ENCODE peak calls at places on chromosomes 1 and 21, in ten cellular contexts. M is mucosa of descending colon; P is HFF-Myc; I is MM.1S; G is CD8-positive, alpha-beta T cell; W is thoracic aorta; D is spleen; L is IMR-90; H is PC-9; U is esophagus muscularis mucosa. X is an unnamed sample.

GRCh38 chr1:197763307-197763706 is 12.0 kb downstream of the DENND1B start:
- DNase-seq in M (no peak), P (no peak), I (no peak), G (no peak), W (no peak), D (no peak), L (no peak), H (no peak), U (no peak), X (no peak)

GRCh38 chr1:227390525-227390924 is 72.2 kb upstream of the CDC42BPA start:
- DNase-seq in M (no peak), P (no peak), I (no peak), G (no peak), W (no peak), D (no peak), L (no peak), H (no peak), U (no peak), X (no peak)

GRCh38 chr1:96292141-96292540 is 429.4 kb upstream of the PTBP2 start:
- DNase-seq in M (no peak), P (no peak), I (no peak), G (no peak), W (no peak), D (no peak), L (peak), H (no peak), U (no peak), X (no peak)

GRCh38 chr1:158002022-158002629 is 8.7 kb downstream of the KIRREL1 start:
- DNase-seq in M (no peak), P (no peak), I (no peak), G (no peak), W (no peak), D (no peak), L (peak), H (no peak), U (no peak), X (no peak)

GRCh38 chr1:107057197-107058133 is 991 bp downstream of the PRMT6 start:
- DNase-seq in M (peak), P (peak), I (peak), G (peak), W (peak), D (peak), L (peak), H (peak), U (no peak), X (peak)

GRCh38 chr1:85313888-85314696 is 37.7 kb upstream of the BCL10 start:
- DNase-seq in M (no peak), P (peak), I (no peak), G (no peak), W (no peak), D (no peak), L (peak), H (peak), U (peak), X (peak)

GRCh38 chr1:26252718-26253117 is 18.7 kb downstream of the CEP85 start:
- DNase-seq in M (no peak), P (no peak), I (peak), G (no peak), W (no peak), D (no peak), L (no peak), H (no peak), U (no peak), X (no peak)

GRCh38 chr1:151373196-151373595 is 691 bp upstream of the SELENBP1 start:
- DNase-seq in M (no peak), P (no peak), I (no peak), G (no peak), W (no peak), D (no peak), L (no peak), H (no peak), U (no peak), X (no peak)

GRCh38 chr1:59468828-59469428 is 172.0 kb downstream of the FGGY start:
- DNase-seq in M (no peak), P (no peak), I (no peak), G (no peak), W (no peak), D (no peak), L (no peak), H (no peak), U (no peak), X (no peak)

GRCh38 chr1:40273547-40274166 is 15.6 kb downstream of the ZMPSTE24 start:
- DNase-seq in M (no peak), P (no peak), I (no peak), G (no peak), W (no peak), D (no peak), L (no peak), H (no peak), U (no peak), X (no peak)

GRCh38 chr1:238642231-238642630 is 744.1 kb upstream of the CHRM3 start:
- DNase-seq in M (no peak), P (no peak), I (no peak), G (no peak), W (no peak), D (no peak), L (peak), H (no peak), U (no peak), X (peak)

GRCh38 chr1:67514786-67515185 is 84.6 kb upstream of the SERBP1 start:
- DNase-seq in M (no peak), P (no peak), I (no peak), G (no peak), W (no peak), D (no peak), L (no peak), H (no peak), U (no peak), X (no peak)

GRCh38 chr1:235911876-235912275 is 45.2 kb upstream of the LYST start:
- DNase-seq in M (no peak), P (no peak), I (no peak), G (no peak), W (no peak), D (no peak), L (no peak), H (no peak), U (no peak), X (no peak)

GRCh38 chr1:13549521-13549920 is 34.1 kb upstream of the PDPN start:
- DNase-seq in M (no peak), P (no peak), I (no peak), G (no peak), W (no peak), D (no peak), L (no peak), H (no peak), U (no peak), X (no peak)

GRCh38 chr1:154941332-154941995 is 4.9 kb upstream of the PMVK start:
- DNase-seq in M (peak), P (no peak), I (no peak), G (no peak), W (no peak), D (peak), L (no peak), H (no peak), U (no peak), X (no peak)

GRCh38 chr21:36423772-36424433 is 38.7 kb downstream of the CHAF1B start:
- DNase-seq in M (no peak), P (no peak), I (no peak), G (no peak), W (no peak), D (no peak), L (no peak), H (no peak), U (no peak), X (no peak)

GRCh38 chr21:41686664-41687063 is 80.2 kb downstream of the RIPK4 start:
- DNase-seq in M (no peak), P (no peak), I (no peak), G (no peak), W (no peak), D (no peak), L (no peak), H (no peak), U (no peak), X (no peak)

GRCh38 chr21:42559326-42559725 is 45.7 kb downstream of the SLC37A1 start:
- DNase-seq in M (peak), P (no peak), I (no peak), G (no peak), W (no peak), D (peak), L (no peak), H (no peak), U (no peak), X (no peak)

GRCh38 chr1:53625766-53626520 is 113.0 kb downstream of the GLIS1 start:
- DNase-seq in M (no peak), P (no peak), I (no peak), G (no peak), W (no peak), D (peak), L (peak), H (no peak), U (peak), X (no peak)

GRCh38 chr1:63987014-63987630 is 213.3 kb downstream of the ROR1 start:
- DNase-seq in M (no peak), P (no peak), I (no peak), G (no peak), W (no peak), D (no peak), L (peak), H (no peak), U (no peak), X (peak)

GRCh38 chr1:156081174-156082110 is 823 bp downstream of the MEX3A start:
- DNase-seq in M (no peak), P (no peak), I (no peak), G (no peak), W (no peak), D (no peak), L (peak), H (no peak), U (no peak), X (no peak)

GRCh38 chr1:156079762-156080597 is 2.3 kb downstream of the MEX3A start:
- DNase-seq in M (no peak), P (no peak), I (no peak), G (no peak), W (no peak), D (no peak), L (no peak), H (no peak), U (no peak), X (no peak)

GRCh38 chr1:156078728-156079127 is 3.5 kb downstream of the MEX3A start:
- DNase-seq in M (no peak), P (no peak), I (no peak), G (no peak), W (no peak), D (no peak), L (no peak), H (no peak), U (no peak), X (no peak)

GRCh38 chr1:156082111-156083091 is at the start of gene MEX3A:
- DNase-seq in M (peak), P (no peak), I (peak), G (peak), W (no peak), D (peak), L (peak), H (peak), U (no peak), X (peak)

GRCh38 chr1:156080598-156081173 is 1.6 kb downstream of the MEX3A start:
- DNase-seq in M (no peak), P (no peak), I (no peak), G (no peak), W (no peak), D (no peak), L (no peak), H (no peak), U (no peak), X (no peak)
- H3K4me3 ChIP-seq in M (no peak), P (peak), I (no peak), G (no peak), W (no peak), D (peak), L (peak), H (no peak), U (no peak), X (peak)

GRCh38 chr1:22365331-22366295 is 86.0 kb upstream of the ZBTB40 start:
- DNase-seq in M (no peak), P (no peak), I (no peak), G (no peak), W (no peak), D (no peak), L (no peak), H (no peak), U (no peak), X (peak)

GRCh38 chr1:22364326-22364650 is 87.4 kb upstream of the ZBTB40 start:
- DNase-seq in M (no peak), P (no peak), I (no peak), G (no peak), W (no peak), D (no peak), L (no peak), H (no peak), U (no peak), X (no peak)

GRCh38 chr1:22366346-22366745 is 85.3 kb upstream of the ZBTB40 start:
- DNase-seq in M (no peak), P (no peak), I (no peak), G (no peak), W (no peak), D (no peak), L (no peak), H (no peak), U (no peak), X (no peak)

GRCh38 chr1:22363403-22364325 is 88.0 kb upstream of the ZBTB40 start:
- DNase-seq in M (no peak), P (no peak), I (no peak), G (no peak), W (no peak), D (no peak), L (no peak), H (no peak), U (no peak), X (no peak)

DNA sequence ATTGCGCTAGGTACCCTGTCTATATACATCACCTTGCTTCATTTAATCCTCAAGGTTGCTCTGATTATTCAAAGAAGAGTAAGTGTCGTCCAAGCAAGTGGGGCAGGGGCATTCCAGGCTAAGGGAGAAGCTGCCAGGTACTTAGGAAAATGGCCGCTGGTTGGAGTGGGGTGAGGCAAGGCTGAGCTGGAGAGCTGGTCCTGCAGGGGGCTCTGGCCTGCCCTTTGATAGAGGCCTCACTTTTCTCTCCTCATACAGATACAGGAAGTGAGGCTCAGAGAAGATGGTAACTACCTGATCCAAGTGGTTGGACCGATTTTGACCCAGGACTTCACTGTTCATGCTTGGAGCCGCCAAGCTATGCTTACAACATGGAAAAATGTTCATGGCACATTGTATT is 86.9 kb upstream of the ZBTB40 start:
- DNase-seq in M (no peak), P (no peak), I (no peak), G (no peak), W (no peak), D (no peak), L (no peak), H (no peak), U (no peak), X (no peak)
- TF ChIP-seq CTCF in M (no peak), P (peak), I (no peak), G (no peak), W (no peak), D (no peak), L (no peak), H (no peak), U (no peak), X (peak)

DNA sequence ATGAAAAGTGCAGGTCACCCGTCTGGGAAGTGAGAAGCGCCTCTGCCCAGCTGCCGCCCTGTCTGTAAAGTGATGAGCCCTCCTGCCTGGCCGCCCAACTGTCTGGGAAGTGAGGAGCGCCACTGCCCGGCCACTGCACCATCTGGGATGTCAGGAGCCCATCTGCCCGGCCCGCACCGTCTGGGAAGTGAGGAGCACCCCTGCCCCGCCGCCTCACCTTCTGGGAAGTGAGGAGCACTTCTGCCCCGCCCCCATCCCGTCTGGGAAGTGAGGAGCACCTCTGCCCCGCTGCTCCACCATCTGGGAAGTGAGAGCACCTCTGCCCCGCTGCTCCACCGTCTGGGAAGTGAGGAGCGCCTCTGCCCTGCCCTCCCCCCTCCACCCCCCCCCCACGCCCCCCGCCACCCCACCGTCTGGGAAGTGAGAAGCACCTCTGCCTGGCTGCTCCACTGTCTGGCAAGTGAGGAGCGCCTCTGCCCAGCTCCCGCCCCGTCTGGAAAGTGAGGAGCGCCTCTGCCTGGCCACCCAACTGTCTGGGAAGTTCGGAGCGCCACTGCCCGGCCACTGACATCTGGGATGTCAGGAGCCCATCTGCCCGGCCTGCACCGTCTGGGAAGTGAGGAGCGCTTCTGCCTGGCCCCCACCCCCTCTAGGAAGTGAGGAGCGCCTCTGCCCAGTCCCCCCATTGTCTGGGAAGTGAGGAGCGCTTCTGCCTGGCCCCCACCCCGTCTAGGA is 4.5 kb upstream of the ZZZ3 start:
- DNase-seq in M (peak), P (no peak), I (no peak), G (no peak), W (no peak), D (peak), L (no peak), H (no peak), U (no peak), X (no peak)
- H3K4me3 ChIP-seq in M (no peak), P (no peak), I (no peak), G (no peak), W (peak), D (peak), L (no peak), H (no peak), U (peak), X (no peak)

GRCh38 chr1:101140041-101140718 is 96.6 kb upstream of the S1PR1 start:
- DNase-seq in M (no peak), P (no peak), I (no peak), G (no peak), W (no peak), D (no peak), L (no peak), H (no peak), U (no peak), X (no peak)

GRCh38 chr1:101135526-101135925 is 101.3 kb upstream of the S1PR1 start:
- DNase-seq in M (no peak), P (no peak), I (no peak), G (no peak), W (no peak), D (no peak), L (no peak), H (no peak), U (no peak), X (no peak)

GRCh38 chr1:101137144-101138126 is 99.4 kb upstream of the S1PR1 start:
- DNase-seq in M (no peak), P (no peak), I (no peak), G (no peak), W (no peak), D (no peak), L (peak), H (no peak), U (no peak), X (peak)

GRCh38 chr1:101139130-101139529 is 97.7 kb upstream of the S1PR1 start:
- DNase-seq in M (no peak), P (no peak), I (no peak), G (no peak), W (no peak), D (no peak), L (no peak), H (no peak), U (no peak), X (no peak)

GRCh38 chr1:101136739-101137138 is 100.1 kb upstream of the S1PR1 start:
- DNase-seq in M (no peak), P (no peak), I (peak), G (peak), W (no peak), D (no peak), L (peak), H (no peak), U (no peak), X (peak)
- TF ChIP-seq CTCF in M (no peak), P (no peak), I (no peak), G (peak), W (no peak), D (no peak), L (peak), H (no peak), U (no peak), X (peak)